ENCODE peak calls at places on chromosomes 16 and 17, in seven cellular contexts. F is MCF 10A; U is GM04503; I is GM13976; K is HAP-1; M is foreskin fibroblast; H is effector CD4-positive, alpha-beta T cell. N is an unnamed sample.

GRCh38 chr17:16944334-16945140 is 27.4 kb downstream of the TNFRSF13B start:
- DNase-seq in F (no peak), U (no peak), I (no peak), K (no peak), M (no peak), H (no peak), N (no peak)

GRCh38 chr16:83906690-83907089 is 7.8 kb downstream of the MLYCD start:
- DNase-seq in F (no peak), U (no peak), I (no peak), K (no peak), M (no peak), H (no peak), N (no peak)

GRCh38 chr17:78366109-78366848 is 6.4 kb upstream of the SOCS3 start:
- DNase-seq in F (no peak), U (no peak), I (no peak), K (no peak), M (peak), H (no peak), N (no peak)

GRCh38 chr16:73768786-73769203 is 527.8 kb upstream of the PSMD7 start:
- DNase-seq in F (peak), U (no peak), I (no peak), K (no peak), M (no peak), H (no peak), N (peak)

GRCh38 chr17:31598921-31599571 is 207.6 kb downstream of the RAB11FIP4 start:
- DNase-seq in F (no peak), U (no peak), I (no peak), K (no peak), M (no peak), H (no peak), N (peak)

GRCh38 chr16:4990415-4990814 is 32.3 kb downstream of the SEC14L5 start:
- DNase-seq in F (no peak), U (no peak), I (no peak), K (no peak), M (no peak), H (no peak), N (no peak)

GRCh38 chr17:53628011-53628410 is 194.7 kb upstream of the KIF2B start:
- DNase-seq in F (peak), U (peak), I (no peak), K (no peak), M (peak), H (no peak), N (peak)

GRCh38 chr17:29210879-29211278 is 30.7 kb upstream of the MYO18A start:
- DNase-seq in F (peak), U (no peak), I (no peak), K (no peak), M (peak), H (no peak), N (peak)

GRCh38 chr16:81604960-81605383 is 160.4 kb downstream of the CMIP start:
- DNase-seq in F (peak), U (no peak), I (no peak), K (no peak), M (peak), H (no peak), N (peak)

GRCh38 chr17:78747479-78747878 is 34.6 kb downstream of the CYTH1 start:
- DNase-seq in F (no peak), U (no peak), I (no peak), K (no peak), M (peak), H (no peak), N (peak)

GRCh38 chr17:79476074-79476473 is 134.8 kb downstream of the RBFOX3 start:
- DNase-seq in F (no peak), U (no peak), I (no peak), K (no peak), M (no peak), H (no peak), N (no peak)

GRCh38 chr17:65093930-65094329 is 37.4 kb upstream of the GNA13 start:
- DNase-seq in F (no peak), U (no peak), I (no peak), K (no peak), M (no peak), H (no peak), N (no peak)

GRCh38 chr17:67058036-67058435 is 13.7 kb downstream of the CACNG1 start:
- DNase-seq in F (no peak), U (no peak), I (no peak), K (no peak), M (no peak), H (no peak), N (no peak)

GRCh38 chr17:75084039-75084660 is 3.6 kb upstream of the SLC16A5 start:
- DNase-seq in F (peak), U (no peak), I (no peak), K (no peak), M (peak), H (no peak), N (no peak)

GRCh38 chr17:45341389-45342158 is 24.8 kb upstream of the MAP3K14 start:
- DNase-seq in F (peak), U (peak), I (no peak), K (no peak), M (peak), H (no peak), N (peak)

GRCh38 chr17:78671607-78672404 is 94.6 kb upstream of the DNAH17 start:
- DNase-seq in F (no peak), U (no peak), I (no peak), K (no peak), M (peak), H (no peak), N (peak)

GRCh38 chr17:82752371-82753200 is 721 bp downstream of the TBCD start:
- DNase-seq in F (peak), U (no peak), I (peak), K (no peak), M (peak), H (peak), N (no peak)

GRCh38 chr17:74846621-74847020 is 13.1 kb downstream of the GRIN2C start:
- DNase-seq in F (no peak), U (no peak), I (no peak), K (no peak), M (no peak), H (no peak), N (no peak)

GRCh38 chr17:1958134-1958881 is 66.8 kb downstream of the RTN4RL1 start:
- DNase-seq in F (no peak), U (no peak), I (no peak), K (no peak), M (peak), H (no peak), N (no peak)

GRCh38 chr17:28957277-28957991 is 6.1 kb upstream of the PHF12 start:
- DNase-seq in F (no peak), U (no peak), I (peak), K (no peak), M (no peak), H (no peak), N (no peak)

GRCh38 chr16:50628156-50628802 is 52.8 kb downstream of the SNX20 start:
- DNase-seq in F (no peak), U (no peak), I (no peak), K (no peak), M (no peak), H (no peak), N (no peak)

GRCh38 chr17:76841776-76842405 is 26.3 kb upstream of the MGAT5B start:
- DNase-seq in F (no peak), U (no peak), I (no peak), K (peak), M (no peak), H (no peak), N (no peak)

GRCh38 chr16:20675488-20676267 is 21.8 kb downstream of the ACSM1 start:
- DNase-seq in F (peak), U (no peak), I (peak), K (no peak), M (no peak), H (no peak), N (peak)

GRCh38 chr16:3026003-3026378 is 2.2 kb downstream of the THOC6 start:
- DNase-seq in F (no peak), U (no peak), I (no peak), K (no peak), M (no peak), H (no peak), N (no peak)

GRCh38 chr17:35795007-35795870 is at the start of gene MMP28:
- DNase-seq in F (peak), U (no peak), I (peak), K (no peak), M (peak), H (no peak), N (peak)

GRCh38 chr16:26981266-26981938 is 85.3 kb upstream of the C16orf82 start:
- DNase-seq in F (no peak), U (peak), I (no peak), K (no peak), M (peak), H (no peak), N (no peak)

GRCh38 chr16:49469930-49470451 is 96.4 kb downstream of the C16orf78 start:
- DNase-seq in F (no peak), U (no peak), I (no peak), K (no peak), M (no peak), H (no peak), N (no peak)

GRCh38 chr16:64545769-64546168 is 576.1 kb downstream of the CDH11 start:
- DNase-seq in F (peak), U (no peak), I (no peak), K (no peak), M (no peak), H (no peak), N (peak)

GRCh38 chr16:84374160-84374489 is 5.8 kb downstream of the ATP2C2 start:
- DNase-seq in F (no peak), U (no peak), I (no peak), K (no peak), M (no peak), H (no peak), N (peak)

GRCh38 chr17:5585814-5586558 is 1.7 kb upstream of the NLRP1 start:
- DNase-seq in F (peak), U (no peak), I (no peak), K (no peak), M (peak), H (no peak), N (peak)

GRCh38 chr16:79949417-79949816 is 348.9 kb upstream of the MAF start:
- DNase-seq in F (no peak), U (no peak), I (no peak), K (no peak), M (no peak), H (no peak), N (no peak)